ENCODE peak calls at places on chromosome 5, in seven cellular contexts. P, O, F, J, D, X and Q are unnamed samples.

GRCh38 chr5:9766581-9766980 is 136.4 kb upstream of the TAS2R1 start:
- DNase-seq in O (no peak), J (peak; percentile 85), X (peak; percentile 5), D (no peak), P (peak; percentile 84), F (no peak), Q (no peak)

GRCh38 chr5:173208296-173208695 is 26.7 kb downstream of the NKX2-5 start:
- DNase-seq in F (no peak), P (no peak), O (no peak), J (no peak), D (no peak), X (no peak), Q (no peak)

GRCh38 chr5:109692011-109692410 is 2.3 kb downstream of the MAN2A1 start:
- DNase-seq in P (peak; percentile 77), F (no peak), J (no peak), X (peak; percentile 11), D (no peak), O (no peak), Q (no peak)

GRCh38 chr5:180113660-180114303 is 42.2 kb upstream of the RNF130 start:
- DNase-seq in J (no peak), F (no peak), D (no peak), P (no peak), O (no peak), X (no peak), Q (no peak)

GRCh38 chr5:41410307-41410706 is 100.1 kb downstream of the PLCXD3 start:
- DNase-seq in D (no peak), J (no peak), P (no peak), O (no peak), F (no peak), X (no peak), Q (no peak)

GRCh38 chr5:153490124-153491085 is at the start of gene GRIA1:
- DNase-seq in P (peak; percentile 40), J (peak; percentile 9), F (peak; percentile 74), X (no peak), O (no peak), D (peak; percentile 84), Q (no peak)

GRCh38 chr5:158086856-158087255 is 227.9 kb upstream of the CLINT1 start:
- DNase-seq in P (no peak), X (no peak), D (no peak), J (no peak), O (no peak), F (no peak), Q (no peak)

GRCh38 chr5:135833961-135834638 is 363 bp upstream of the SLC25A48 start:
- DNase-seq in J (no peak), F (no peak), D (no peak), P (no peak), O (no peak), X (no peak), Q (no peak)

GRCh38 chr5:68942169-68942568 is 151.6 kb upstream of the SLC30A5 start:
- DNase-seq in X (no peak), F (no peak), P (no peak), J (no peak), O (no peak), D (no peak), Q (no peak)